ENCODE peak calls at places on chromosomes 11 and 22, in four cellular contexts. One of them, this sample, is unnamed.

GRCh38 chr11:36109850-36110606 is 166.2 kb downstream of the LDLRAD3 start:
- DNase-seq in hepatic stellate cell: no peak
- DNase-seq in type B pancreatic cell: no peak
- DNase-seq in tibial artery: no peak
- DNase-seq in this sample: no peak

GRCh38 chr11:10592331-10592730 is 23.9 kb upstream of the LYVE1 start:
- DNase-seq in hepatic stellate cell: peak; percentile 78
- DNase-seq in type B pancreatic cell: no peak
- DNase-seq in tibial artery: no peak
- DNase-seq in this sample: peak; percentile 17

GRCh38 chr11:24683578-24683977 is 186.7 kb downstream of the LUZP2 start:
- DNase-seq in hepatic stellate cell: no peak
- DNase-seq in type B pancreatic cell: no peak
- DNase-seq in tibial artery: no peak
- DNase-seq in this sample: no peak

GRCh38 chr11:64225608-64226506 is at the start of the genes NUDT22 and TRPT1:
- DNase-seq in hepatic stellate cell: peak; percentile 95
- DNase-seq in type B pancreatic cell: peak; percentile 93
- DNase-seq in tibial artery: peak; percentile 96
- DNase-seq in this sample: peak; percentile 92

GRCh38 chr22:44024288-44024908 is at the start of gene PARVB:
- DNase-seq in hepatic stellate cell: peak; percentile 50
- DNase-seq in type B pancreatic cell: peak; percentile 70
- DNase-seq in tibial artery: no peak
- DNase-seq in this sample: no peak

GRCh38 chr11:117618956-117619355 is 178.1 kb downstream of the DSCAML1 start:
- DNase-seq in hepatic stellate cell: no peak
- DNase-seq in type B pancreatic cell: no peak
- DNase-seq in tibial artery: peak; percentile 28
- DNase-seq in this sample: no peak

GRCh38 chr22:29520851-29521250 is 32.7 kb downstream of the THOC5 start:
- DNase-seq in hepatic stellate cell: peak; percentile 43
- DNase-seq in type B pancreatic cell: no peak
- DNase-seq in tibial artery: no peak
- DNase-seq in this sample: no peak

GRCh38 chr11:64859542-64860414 is 15.3 kb upstream of the CDC42BPG start:
- DNase-seq in hepatic stellate cell: no peak
- DNase-seq in type B pancreatic cell: no peak
- DNase-seq in tibial artery: no peak
- DNase-seq in this sample: no peak

GRCh38 chr11:125110506-125110905 is 920 bp downstream of the TMEM218 start:
- DNase-seq in hepatic stellate cell: no peak
- DNase-seq in type B pancreatic cell: no peak
- DNase-seq in tibial artery: no peak
- DNase-seq in this sample: no peak

GRCh38 chr11:13335319-13335718 is 57.7 kb downstream of the BMAL1 start:
- DNase-seq in hepatic stellate cell: peak; percentile 66
- DNase-seq in type B pancreatic cell: no peak
- DNase-seq in tibial artery: peak; percentile 77
- DNase-seq in this sample: peak; percentile 57

GRCh38 chr11:72676874-72677341 is 2.7 kb upstream of the PDE2A start:
- DNase-seq in hepatic stellate cell: peak; percentile 63
- DNase-seq in type B pancreatic cell: peak; percentile 82
- DNase-seq in tibial artery: no peak
- DNase-seq in this sample: peak; percentile 51

GRCh38 chr11:94933225-94934130 is 39.9 kb downstream of the CWC15 start:
- DNase-seq in hepatic stellate cell: peak; percentile 71
- DNase-seq in type B pancreatic cell: no peak
- DNase-seq in tibial artery: peak; percentile 72
- DNase-seq in this sample: no peak

GRCh38 chr11:1763796-1764661 is at the start of gene CTSD:
- DNase-seq in hepatic stellate cell: peak; percentile 99
- DNase-seq in type B pancreatic cell: peak; percentile 92
- DNase-seq in tibial artery: peak; percentile 94
- DNase-seq in this sample: peak; percentile 82

GRCh38 chr22:29306175-29306829 is at the start of gene GAS2L1:
- DNase-seq in hepatic stellate cell: peak; percentile 97
- DNase-seq in type B pancreatic cell: peak; percentile 84
- DNase-seq in tibial artery: peak; percentile 91
- DNase-seq in this sample: peak; percentile 86

GRCh38 chr22:31215018-31215535 is 3.0 kb downstream of the LIMK2 start:
- DNase-seq in hepatic stellate cell: no peak
- DNase-seq in type B pancreatic cell: no peak
- DNase-seq in tibial artery: no peak
- DNase-seq in this sample: no peak

GRCh38 chr22:37492428-37493344 is 6.5 kb upstream of the MFNG start:
- DNase-seq in hepatic stellate cell: peak; percentile 84
- DNase-seq in type B pancreatic cell: no peak
- DNase-seq in tibial artery: no peak
- DNase-seq in this sample: no peak

GRCh38 chr22:26894362-26894761 is 237.0 kb downstream of the MIAT start:
- DNase-seq in hepatic stellate cell: no peak
- DNase-seq in type B pancreatic cell: no peak
- DNase-seq in tibial artery: no peak
- DNase-seq in this sample: no peak

This sample was measured in SJCRH30.